ENCODE peak calls at places on chromosome 16, in nine cellular contexts. I, N, P, D, M, K, H, T and F are unnamed samples.

GRCh38 chr16:29836623-29837022 is 16.4 kb downstream of the MVP start:
- DNase-seq in M (no peak), I (no peak), D (no peak), T (no peak), K (no peak), H (no peak), P (no peak), N (no peak), F (no peak)

GRCh38 chr16:14600164-14600563 is 29.9 kb downstream of the PARN start:
- DNase-seq in H (no peak), P (peak), N (peak), K (no peak), T (peak), I (no peak), M (no peak), D (no peak), F (no peak)

GRCh38 chr16:4679156-4679853 is 14.1 kb upstream of the NUDT16L1 start:
- DNase-seq in K (no peak), I (no peak), M (no peak), D (no peak), P (no peak), N (no peak), H (no peak), T (no peak), F (no peak)

GRCh38 chr16:70582280-70582978 is 58.8 kb downstream of the SF3B3 start:
- DNase-seq in T (no peak), N (no peak), K (no peak), I (no peak), H (no peak), D (no peak), M (no peak), P (no peak), F (no peak)

GRCh38 chr16:81869326-81869725 is 90.2 kb downstream of the PLCG2 start:
- DNase-seq in P (no peak), K (no peak), M (no peak), H (no peak), T (no peak), D (no peak), N (no peak), I (no peak), F (no peak)

GRCh38 chr16:4911831-4912422 is 25.0 kb downstream of the PPL start:
- DNase-seq in K (no peak), H (no peak), N (peak), T (peak), D (no peak), P (peak), M (no peak), I (no peak), F (no peak)

GRCh38 chr16:22232277-22233049 is 26.4 kb downstream of the EEF2K start:
- DNase-seq in T (peak), K (peak), H (no peak), M (no peak), I (no peak), N (no peak), D (peak), P (peak), F (peak)

GRCh38 chr16:1474047-1474446 is 781 bp downstream of the CLCN7 start:
- DNase-seq in T (peak), H (no peak), I (no peak), P (no peak), D (no peak), N (no peak), M (no peak), K (no peak), F (no peak)

GRCh38 chr16:1280783-1281182 is 24.9 kb downstream of the TPSD1 start:
- DNase-seq in P (no peak), K (no peak), H (no peak), T (no peak), M (no peak), I (no peak), D (no peak), N (no peak), F (no peak)

GRCh38 chr16:84509032-84509950 is 4.8 kb upstream of the MEAK7 start:
- DNase-seq in N (no peak), I (no peak), M (no peak), T (no peak), H (no peak), P (no peak), D (no peak), K (no peak), F (peak)

GRCh38 chr16:29821663-29822115 is 1.4 kb downstream of the MVP start:
- DNase-seq in I (no peak), T (peak), H (no peak), D (no peak), P (peak), K (no peak), M (no peak), N (no peak), F (no peak)

GRCh38 chr16:2027024-2028010 is 615 bp downstream of the NHERF2 start:
- DNase-seq in K (peak), H (peak), N (no peak), M (no peak), D (no peak), P (peak), I (no peak), T (no peak), F (no peak)

GRCh38 chr16:630815-631405 is at the start of gene WFIKKN1:
- DNase-seq in H (peak), I (peak), K (no peak), D (no peak), N (no peak), P (no peak), M (no peak), T (no peak), F (peak)